ENCODE peak calls at places on chromosome 4, in seven cellular contexts. C is ovary, P is HepG2, X is sigmoid colon, L is esophagus muscularis mucosa, B is stomach, W is A549. U is an unnamed sample.

GRCh38 chr4:54077812-54078211 is 13.4 kb upstream of the CHIC2 start:
- DNase-seq in C (no peak), P (no peak), X (no peak), L (no peak), B (no peak), W (no peak), U (no peak)

GRCh38 chr4:152307669-152308068 is 228.2 kb downstream of the FBXW7 start:
- DNase-seq in C (no peak), P (no peak), X (no peak), L (no peak), B (no peak), W (no peak), U (no peak)

GRCh38 chr4:37733230-37733904 is 47.2 kb upstream of the RELL1 start:
- DNase-seq in C (no peak), P (peak; percentile 80), X (no peak), L (no peak), B (no peak), W (no peak), U (no peak)

GRCh38 chr4:70746179-70746839 is 24.5 kb downstream of the RUFY3 start:
- DNase-seq in C (no peak), P (no peak), X (no peak), L (no peak), B (no peak), W (no peak), U (no peak)

GRCh38 chr4:101259876-101260275 is 87.5 kb downstream of the PPP3CA start:
- DNase-seq in C (no peak), P (no peak), X (no peak), L (no peak), B (no peak), W (no peak), U (no peak)

GRCh38 chr4:40963912-40964478 is 214.2 kb downstream of the NSUN7 start:
- DNase-seq in C (no peak), P (no peak), X (no peak), L (no peak), B (no peak), W (no peak), U (no peak)

GRCh38 chr4:183324619-183325018 is 2.4 kb upstream of the CLDN24 start:
- DNase-seq in C (no peak), P (no peak), X (no peak), L (no peak), B (no peak), W (no peak), U (no peak)

GRCh38 chr4:86972997-86973396 is 38.2 kb downstream of the AFF1 start:
- DNase-seq in C (no peak), P (peak; percentile 72), X (no peak), L (no peak), B (peak; percentile 75), W (no peak), U (no peak)

GRCh38 chr4:68927165-68927564 is 24.4 kb downstream of the UGT2A3 start:
- DNase-seq in C (no peak), P (no peak), X (no peak), L (no peak), B (no peak), W (no peak), U (no peak)

GRCh38 chr4:81164623-81165416 is 50.2 kb downstream of the PRKG2 start:
- DNase-seq in C (no peak), P (peak; percentile 40), X (no peak), L (no peak), B (no peak), W (peak; percentile 4), U (no peak)

GRCh38 chr4:140856692-140857091 is 100.5 kb upstream of the TBC1D9 start:
- DNase-seq in C (no peak), P (no peak), X (peak; percentile 64), L (no peak), B (peak; percentile 28), W (no peak), U (no peak)

GRCh38 chr4:8278421-8279287 is 9.1 kb downstream of the HTRA3 start:
- DNase-seq in C (peak; percentile 70), P (no peak), X (peak; percentile 85), L (no peak), B (no peak), W (peak; percentile 41), U (no peak)

GRCh38 chr4:182555997-182556418 is 312.8 kb downstream of the TENM3 start:
- DNase-seq in C (no peak), P (no peak), X (no peak), L (no peak), B (no peak), W (no peak), U (no peak)

DNA sequence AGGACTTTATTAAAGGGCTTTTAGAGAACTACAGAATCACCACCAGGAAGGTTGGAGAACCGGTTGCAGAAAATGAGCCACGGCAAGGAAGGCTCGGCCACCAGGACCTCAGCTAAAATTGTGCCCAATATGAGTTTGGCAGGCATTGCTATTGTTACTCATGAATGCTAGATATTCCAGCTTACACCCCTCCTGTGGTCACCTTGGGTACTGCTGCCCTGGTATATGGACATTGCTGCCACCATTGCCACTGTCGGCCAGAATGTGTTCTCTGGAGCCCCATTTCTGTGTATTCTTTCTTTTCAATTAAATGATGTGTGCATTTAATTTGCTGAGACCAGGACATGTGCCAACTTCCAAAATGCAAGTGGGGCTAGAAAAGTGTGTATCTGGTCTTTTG is 626.7 kb upstream of the BOD1L1 start:
- DNase-seq in C (peak; percentile 29), P (no peak), X (no peak), L (no peak), B (peak; percentile 49), W (peak; percentile 2), U (peak; percentile 53)
- TF ChIP-seq CTCF in C (no peak), P (no peak), X (peak; percentile 32), L (no peak), B (no peak), W (no peak), U (peak; percentile 10)

GRCh38 chr4:39066371-39066770 is 4.3 kb downstream of the KLHL5 start:
- DNase-seq in C (no peak), P (no peak), X (no peak), L (no peak), B (no peak), W (no peak), U (no peak)
- TF ChIP-seq EP300 in C (no peak), P (no peak), X (no peak), L (no peak), B (no peak), W (no peak), U (no peak)

GRCh38 chr4:76584235-76585152 is 149.5 kb downstream of the SHROOM3 start:
- DNase-seq in C (no peak), P (no peak), X (no peak), L (no peak), B (no peak), W (no peak), U (no peak)

GRCh38 chr4:76585270-76585669 is 150.2 kb downstream of the SHROOM3 start:
- DNase-seq in C (no peak), P (no peak), X (no peak), L (no peak), B (no peak), W (no peak), U (no peak)

GRCh38 chr4:76582817-76583087 is 147.7 kb downstream of the SHROOM3 start:
- DNase-seq in C (no peak), P (no peak), X (no peak), L (no peak), B (no peak), W (no peak), U (no peak)

GRCh38 chr4:76588268-76588667 is 153.2 kb downstream of the SHROOM3 start:
- DNase-seq in C (no peak), P (no peak), X (no peak), L (no peak), B (no peak), W (no peak), U (no peak)

GRCh38 chr4:76585897-76586360 is 150.9 kb downstream of the SHROOM3 start:
- DNase-seq in C (peak; percentile 43), P (peak; percentile 7), X (peak; percentile 65), L (no peak), B (peak; percentile 95), W (peak; percentile 71), U (no peak)
- TF ChIP-seq CTCF in C (no peak), P (peak; percentile 45), X (no peak), L (no peak), B (no peak), W (no peak), U (no peak)

GRCh38 chr4:102684605-102685052 is 76.1 kb downstream of the MANBA start:
- DNase-seq in C (no peak), P (no peak), X (no peak), L (no peak), B (no peak), W (peak; percentile 2), U (no peak)
- TF ChIP-seq EP300 in C (no peak), P (no peak), X (no peak), L (no peak), B (no peak), W (no peak), U (no peak)

DNA sequence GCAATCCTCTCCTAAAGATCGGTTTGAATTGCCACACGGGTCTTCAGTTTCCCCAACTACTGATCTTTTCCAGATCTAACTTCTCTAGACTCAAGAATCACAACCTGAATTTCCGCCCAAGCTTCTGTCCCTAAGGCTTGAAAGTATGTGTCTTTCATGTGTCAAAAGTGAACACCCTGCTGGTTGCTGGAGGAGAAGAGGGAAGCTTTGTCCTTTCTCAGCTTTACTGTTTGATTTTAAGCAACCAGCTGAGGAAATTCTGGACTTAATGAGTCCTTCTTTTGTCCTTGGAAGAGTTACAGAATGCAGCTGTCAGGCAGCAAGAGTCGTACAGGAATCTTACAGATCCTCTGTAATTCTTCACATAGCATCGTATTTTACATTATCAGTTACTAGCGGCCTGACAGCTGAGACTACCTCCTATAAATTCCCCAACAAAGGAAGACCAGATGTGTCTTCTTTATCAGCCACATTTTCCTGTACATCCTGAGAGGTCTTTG is 93.7 kb downstream of the INPP4B start:
- DNase-seq in C (no peak), P (no peak), X (no peak), L (no peak), B (no peak), W (no peak), U (no peak)
- TF ChIP-seq CTCF in C (no peak), P (no peak), X (no peak), L (no peak), B (no peak), W (no peak), U (no peak)

GRCh38 chr4:78781925-78782324 is 5.8 kb downstream of the BMP2K start:
- DNase-seq in C (no peak), P (no peak), X (no peak), L (no peak), B (no peak), W (no peak), U (no peak)

GRCh38 chr4:78784255-78784654 is 8.1 kb downstream of the BMP2K start:
- DNase-seq in C (no peak), P (no peak), X (no peak), L (no peak), B (no peak), W (no peak), U (no peak)

GRCh38 chr4:78788005-78788889 is 12.1 kb downstream of the BMP2K start:
- DNase-seq in C (no peak), P (no peak), X (no peak), L (no peak), B (no peak), W (no peak), U (no peak)

DNA sequence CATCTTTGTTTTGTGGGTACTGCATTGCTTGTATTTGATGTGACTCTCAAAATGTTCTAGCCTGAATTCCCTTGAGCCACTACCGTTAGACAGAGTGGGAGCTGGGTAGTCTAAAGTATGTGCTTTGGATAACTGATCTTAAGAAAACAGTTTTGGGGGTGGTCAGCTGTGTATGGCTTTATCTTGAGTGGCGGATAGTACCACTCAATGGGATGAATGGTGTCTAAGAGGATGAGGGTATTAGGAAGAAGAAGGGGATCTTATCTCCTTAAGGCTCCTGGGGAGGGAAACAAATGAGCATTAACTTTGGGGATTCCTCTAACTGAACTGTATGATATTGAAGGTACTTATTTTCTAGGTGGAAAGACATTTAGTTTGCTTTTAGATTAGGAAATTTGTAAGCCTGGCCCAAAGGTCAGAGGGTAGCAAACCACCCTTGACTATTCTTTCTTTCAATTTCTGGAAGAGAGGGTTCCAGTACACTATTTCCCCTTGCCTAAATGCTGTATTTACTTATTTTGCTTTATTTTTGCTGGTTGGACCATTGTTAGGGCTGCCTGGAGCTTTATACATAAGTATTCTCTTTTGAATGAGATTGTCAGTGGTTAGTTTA is 11.3 kb downstream of the BMP2K start:
- DNase-seq in C (no peak), P (no peak), X (no peak), L (no peak), B (no peak), W (no peak), U (no peak)
- TF ChIP-seq EP300 in C (no peak), P (no peak), X (no peak), L (no peak), B (no peak), W (no peak), U (no peak)